ENCODE peak calls at places on chromosomes 12 and 14, in nine cellular contexts. U, Z, R, A, N, T, F, Q and C are unnamed samples.

GRCh38 chr12:12327802-12328201 is 22.2 kb downstream of the MANSC1 start:
- DNase-seq in T (peak), A (peak), Q (no peak), R (peak), U (no peak), Z (no peak), F (no peak), N (no peak), C (peak)

GRCh38 chr12:82625523-82625922 is 61.2 kb upstream of the TMTC2 start:
- DNase-seq in A (no peak), Z (no peak), N (no peak), F (no peak), Q (no peak), U (no peak), R (no peak), T (no peak), C (no peak)

GRCh38 chr12:76679778-76680177 is 84.1 kb upstream of the ZDHHC17 start:
- DNase-seq in T (no peak), U (no peak), Q (no peak), F (no peak), R (no peak), A (no peak), Z (no peak), N (no peak), C (no peak)

GRCh38 chr12:6831450-6831995 is 3.3 kb downstream of the P3H3 start:
- DNase-seq in F (no peak), R (no peak), Z (no peak), N (no peak), U (no peak), Q (no peak), T (no peak), A (no peak), C (no peak)

GRCh38 chr14:76977793-76978730 is 50.4 kb downstream of the IRF2BPL start:
- DNase-seq in Q (no peak), R (peak), F (no peak), N (no peak), A (peak), Z (peak), U (peak), T (peak), C (no peak)

GRCh38 chr12:105289114-105289904 is 41.2 kb upstream of the C12orf75 start:
- DNase-seq in U (no peak), Q (no peak), T (no peak), A (peak), F (peak), R (peak), N (no peak), Z (no peak), C (peak)

GRCh38 chr12:109735825-109736551 is 22.4 kb downstream of the FAM222A start:
- DNase-seq in A (no peak), Q (no peak), N (no peak), Z (peak), U (peak), T (no peak), R (no peak), F (no peak), C (no peak)

GRCh38 chr14:90545966-90546751 is 149.3 kb downstream of the CALM1 start:
- DNase-seq in R (peak), Z (peak), F (no peak), U (peak), T (peak), N (no peak), Q (no peak), A (no peak), C (no peak)

GRCh38 chr14:68727315-68728078 is 65.4 kb downstream of the ZFP36L1 start:
- DNase-seq in Q (peak), T (peak), N (no peak), Z (no peak), F (no peak), A (no peak), U (peak), R (no peak), C (no peak)

GRCh38 chr12:45660330-45660729 is 69.2 kb upstream of the ARID2 start:
- DNase-seq in Z (peak), U (peak), N (no peak), T (no peak), A (peak), R (peak), Q (no peak), F (no peak), C (peak)

GRCh38 chr14:28151931-28152330 is 614.7 kb upstream of the FOXG1 start:
- DNase-seq in U (no peak), A (no peak), F (no peak), N (no peak), Q (no peak), T (no peak), R (no peak), Z (no peak), C (no peak)

GRCh38 chr12:115037830-115038229 is 353.9 kb upstream of the TBX3 start:
- DNase-seq in U (no peak), R (no peak), A (peak), T (peak), Z (no peak), N (no peak), F (no peak), Q (no peak), C (no peak)

GRCh38 chr14:79254069-79254775 is 957.1 kb downstream of the DIO2 start:
- DNase-seq in U (no peak), A (peak), N (peak), Z (no peak), F (peak), Q (no peak), T (no peak), R (no peak), C (peak)

GRCh38 chr12:14950982-14951746 is 10.2 kb downstream of the ARHGDIB start:
- DNase-seq in T (peak), Q (peak), N (no peak), Z (no peak), F (no peak), R (peak), U (peak), A (peak), C (no peak)

GRCh38 chr14:95293474-95293873 is 26.2 kb downstream of the CLMN start:
- DNase-seq in A (no peak), R (no peak), Q (no peak), T (no peak), U (no peak), N (no peak), F (no peak), Z (no peak), C (no peak)

GRCh38 chr14:68978550-68978911 is 571 bp downstream of the ACTN1 start:
- DNase-seq in Z (peak), Q (peak), U (peak), N (no peak), R (peak), F (no peak), A (no peak), T (peak), C (no peak)

GRCh38 chr12:77569876-77570275 is 260.8 kb upstream of the NAV3 start:
- DNase-seq in R (no peak), U (no peak), N (no peak), Z (no peak), Q (no peak), A (no peak), T (no peak), F (no peak), C (no peak)

GRCh38 chr14:100775351-100775830 is 48.7 kb downstream of the DLK1 start:
- DNase-seq in Q (no peak), N (no peak), Z (no peak), T (no peak), F (no peak), A (no peak), U (no peak), R (no peak), C (no peak)

GRCh38 chr12:83826112-83826511 is 1086.5 kb downstream of the SLC6A15 start:
- DNase-seq in U (no peak), T (no peak), Z (peak), R (peak), F (no peak), N (no peak), A (peak), Q (peak), C (no peak)

GRCh38 chr12:63918788-63919300 is 74.3 kb downstream of the SRGAP1 start:
- DNase-seq in U (no peak), T (no peak), N (peak), A (peak), F (peak), Z (no peak), R (peak), Q (no peak), C (no peak)

GRCh38 chr12:30515351-30515750 is 180.3 kb downstream of the IPO8 start:
- DNase-seq in N (no peak), U (no peak), R (no peak), F (no peak), Q (no peak), T (no peak), A (peak), Z (no peak), C (peak)

GRCh38 chr12:83691730-83692129 is 1005.0 kb downstream of the TMTC2 start:
- DNase-seq in A (no peak), Z (no peak), Q (no peak), T (no peak), F (no peak), R (no peak), U (no peak), N (no peak), C (no peak)

GRCh38 chr12:49524660-49525324 is 14.0 kb upstream of the KCNH3 start:
- DNase-seq in Q (no peak), N (no peak), U (no peak), T (peak), R (no peak), Z (peak), A (peak), F (no peak), C (no peak)

GRCh38 chr12:39619660-39620433 is at the start of gene ABCD2:
- DNase-seq in Z (peak), N (peak), U (peak), F (peak), R (peak), Q (peak), A (peak), T (peak), C (peak)

GRCh38 chr12:44307506-44308168 is 471.8 kb downstream of the TMEM117 start:
- DNase-seq in R (no peak), T (no peak), U (no peak), Z (no peak), F (no peak), A (peak), Q (no peak), N (no peak), C (no peak)

GRCh38 chr14:73221945-73222344 is 15.4 kb upstream of the PAPLN start:
- DNase-seq in Q (no peak), F (peak), T (no peak), A (no peak), R (no peak), N (no peak), U (no peak), Z (no peak), C (no peak)

GRCh38 chr14:69363055-69363454 is 35.0 kb downstream of the ERH start:
- DNase-seq in U (peak), Q (no peak), T (peak), F (no peak), Z (no peak), R (no peak), N (no peak), A (peak), C (peak)

GRCh38 chr12:66964629-66965028 is 285.8 kb upstream of the GRIP1 start:
- DNase-seq in U (no peak), Z (no peak), R (no peak), T (no peak), Q (no peak), N (no peak), F (no peak), A (peak), C (peak)

GRCh38 chr14:29390046-29390841 is 537.4 kb downstream of the PRKD1 start:
- DNase-seq in N (no peak), Z (no peak), Q (no peak), F (no peak), R (no peak), T (no peak), U (no peak), A (no peak), C (no peak)

GRCh38 chr14:32702571-32702970 is 236.1 kb upstream of the NPAS3 start:
- DNase-seq in A (peak), R (peak), F (no peak), T (peak), Z (peak), Q (peak), N (no peak), U (peak), C (no peak)

GRCh38 chr12:101759396-101760047 is 20.3 kb upstream of the SYCP3 start:
- DNase-seq in N (no peak), Q (no peak), R (peak), A (peak), U (no peak), F (no peak), T (no peak), Z (no peak), C (no peak)

DNA sequence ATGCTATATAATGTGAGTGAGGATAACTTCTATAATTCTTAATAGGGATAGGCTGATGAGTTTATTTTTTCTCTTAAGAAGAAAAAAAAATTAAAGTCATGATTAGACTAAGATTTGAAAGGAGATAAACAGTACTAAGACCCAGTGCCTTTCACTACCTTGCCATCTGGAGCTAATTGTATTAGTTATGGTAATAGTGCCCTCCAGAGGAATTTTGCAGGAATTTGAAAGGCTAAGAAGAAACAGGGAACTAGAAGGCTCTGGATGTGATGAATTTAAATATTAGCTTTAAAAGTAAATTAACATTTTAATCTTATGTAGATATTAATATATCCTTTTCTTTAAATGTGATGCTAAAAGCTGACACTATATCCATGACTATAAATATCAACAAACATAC is 36.6 kb upstream of the PIK3C2G start:
- DNase-seq in A (peak), Q (no peak), R (peak), U (no peak), F (no peak), Z (no peak), T (no peak), N (peak), C (peak)
- TF ChIP-seq CTCF in A (peak), Q (peak), R (peak), U (peak), F (peak), Z (peak), T (no peak), N (peak), C (peak)

GRCh38 chr14:22978873-22979671 is 3.3 kb downstream of the AJUBA start:
- DNase-seq in U (no peak), F (no peak), Q (peak), A (no peak), T (no peak), N (no peak), Z (no peak), R (peak), C (no peak)
- H3K4me3 ChIP-seq in U (no peak), F (peak), Q (no peak), A (peak), T (no peak), N (peak), Z (no peak), R (peak), C (peak)

DNA sequence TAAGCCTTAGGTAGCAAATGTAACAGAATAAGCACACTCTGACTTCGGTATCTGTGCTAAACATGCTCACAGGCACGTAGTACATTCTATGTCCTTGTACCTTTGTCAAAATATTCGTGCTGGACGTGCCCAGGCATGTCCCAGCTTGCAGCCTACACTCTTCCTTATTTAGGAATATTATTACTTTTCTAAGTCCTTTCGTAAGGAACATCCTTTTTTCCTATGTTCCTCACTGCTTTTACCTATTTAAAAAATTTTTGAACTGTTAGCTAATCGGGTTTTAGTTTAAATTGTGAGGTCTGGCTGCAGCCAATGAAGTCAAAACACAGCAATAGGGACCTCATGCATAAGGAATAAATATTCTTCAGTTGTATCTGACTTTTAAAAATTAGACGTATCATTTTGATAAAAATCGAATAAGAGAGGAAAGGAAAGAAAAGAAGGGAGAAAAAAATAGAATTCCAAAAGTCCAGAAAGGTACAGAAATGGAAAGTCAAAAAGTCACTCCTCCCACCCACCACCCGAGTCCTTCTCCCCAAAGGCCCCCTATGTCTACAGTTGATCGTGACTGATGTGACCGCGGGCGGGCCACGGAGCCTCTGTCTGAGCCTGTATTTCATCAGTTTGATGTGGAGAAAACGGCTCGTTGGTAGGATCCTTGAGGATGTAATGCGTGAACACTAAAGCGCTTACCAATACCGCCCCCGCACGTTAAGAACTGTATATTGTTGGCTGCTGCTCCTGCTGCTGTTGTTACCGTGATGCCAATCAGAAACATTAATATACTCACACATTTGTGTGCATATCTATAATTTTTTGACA is 24.4 kb upstream of the UBC start:
- DNase-seq in Q (peak), Z (peak), R (peak), U (peak), A (peak), F (no peak), T (peak), N (peak), C (peak)
- TF ChIP-seq CTCF in Q (peak), Z (peak), R (peak), U (peak), A (peak), F (peak), T (no peak), N (peak), C (peak)

DNA sequence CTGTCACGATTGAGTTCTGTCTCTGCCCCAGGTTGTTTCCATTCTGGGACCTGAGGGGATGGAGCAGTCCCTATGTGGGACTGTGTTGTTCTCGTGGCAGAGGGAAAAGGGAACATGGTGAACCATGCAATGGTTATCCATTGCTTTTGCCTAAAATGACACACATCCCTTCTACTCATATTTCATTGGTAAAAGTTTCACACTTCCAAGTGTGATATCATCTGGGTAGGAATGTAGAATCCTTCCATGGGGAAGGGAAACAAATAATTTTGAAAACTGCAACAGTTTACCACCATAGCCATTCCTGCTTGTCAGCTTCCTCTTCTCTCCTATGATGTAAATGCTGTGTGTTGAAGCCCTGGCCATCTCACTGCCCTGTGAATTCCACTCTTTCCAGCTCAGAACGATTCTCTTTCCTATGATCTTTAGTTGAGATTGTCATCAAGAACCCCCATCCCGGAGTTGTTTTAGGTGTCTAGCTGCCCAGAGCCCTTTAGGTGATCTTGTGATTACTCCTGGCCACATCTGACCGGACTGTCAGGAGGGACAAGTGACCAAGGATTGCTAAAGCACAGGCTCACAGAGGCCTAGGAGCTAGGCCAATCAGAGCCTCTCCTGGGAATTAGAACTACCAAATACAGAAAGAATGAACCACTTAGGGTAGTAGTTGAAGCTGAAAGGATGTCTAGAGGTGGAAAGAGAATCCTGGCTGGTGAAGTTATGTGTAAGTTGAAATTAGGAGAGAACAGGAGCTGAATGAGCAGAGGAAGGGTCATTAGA is 84.6 kb downstream of the VCPKMT start:
- DNase-seq in N (no peak), A (no peak), R (no peak), F (no peak), T (no peak), Z (no peak), Q (no peak), U (no peak), C (no peak)
- H3K4me3 ChIP-seq in N (no peak), A (no peak), R (no peak), F (no peak), T (no peak), Z (no peak), Q (no peak), U (no peak), C (no peak)

GRCh38 chr12:117361905-117362304 is 479 bp upstream of the NOS1 start:
- DNase-seq in U (no peak), T (no peak), Q (no peak), Z (no peak), N (no peak), A (no peak), R (no peak), F (no peak), C (no peak)

GRCh38 chr12:117365072-117365616 is 3.7 kb upstream of the NOS1 start:
- DNase-seq in Z (no peak), Q (no peak), N (no peak), R (no peak), U (no peak), A (no peak), F (no peak), T (no peak), C (no peak)

GRCh38 chr12:117362391-117362790 is 965 bp upstream of the NOS1 start:
- DNase-seq in A (no peak), N (no peak), T (no peak), Q (no peak), F (no peak), Z (no peak), U (no peak), R (no peak), C (no peak)

GRCh38 chr12:117363263-117363662 is 1.8 kb upstream of the NOS1 start:
- DNase-seq in F (no peak), Z (no peak), U (no peak), N (no peak), T (no peak), Q (no peak), R (no peak), A (no peak), C (no peak)

DNA sequence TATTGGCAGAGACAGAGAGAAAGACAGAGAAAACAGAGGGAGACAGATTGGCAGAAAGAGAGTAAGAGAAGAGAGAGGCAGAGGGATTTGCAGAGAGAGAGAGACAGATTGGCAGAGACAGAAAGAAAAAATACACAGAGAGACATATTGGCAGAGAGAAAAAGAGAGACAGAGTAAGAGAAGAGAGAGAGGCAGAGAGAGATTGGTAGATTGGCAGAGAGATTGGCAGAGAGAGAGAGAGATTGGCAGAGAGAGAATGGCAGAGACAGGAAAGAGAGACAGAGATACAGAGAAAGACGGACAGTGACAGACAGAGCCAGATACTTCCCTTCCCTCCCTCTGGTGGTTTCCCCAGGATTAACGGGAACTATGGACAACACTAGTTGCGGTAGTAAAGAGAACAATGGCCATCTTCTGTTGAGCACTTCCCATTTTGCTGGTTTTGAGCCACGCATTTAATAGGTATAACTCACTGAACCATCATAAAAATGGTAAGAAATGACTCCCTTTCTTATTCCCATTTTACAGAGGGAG is 2.6 kb upstream of the NOS1 start:
- DNase-seq in T (no peak), Z (no peak), A (no peak), F (no peak), U (no peak), R (no peak), Q (no peak), N (no peak), C (no peak)
- TF ChIP-seq CTCF in T (no peak), Z (no peak), A (no peak), F (no peak), U (no peak), R (peak), Q (no peak), N (no peak), C (no peak)